ENCODE peak calls at places on chromosomes 11 and 22, in six cellular contexts. P, N, G, M, Y and O are unnamed samples.
A peak's percentile ranks its signal among the peaks of the same experiment; 100 is the strongest.

GRCh38 chr11:123976770-123977560 is 616 bp downstream of the OR10S1 start:
- ATAC-seq in G (no peak), P (no peak), M (no peak), Y (no peak), N (no peak), O (no peak)

GRCh38 chr11:115524572-115524971 is 20.4 kb upstream of the CADM1 start:
- ATAC-seq in N (no peak), M (no peak), Y (no peak), P (no peak), G (no peak), O (no peak)

GRCh38 chr11:128530119-128531091 is 57.0 kb downstream of the ETS1 start:
- ATAC-seq in M (no peak), N (peak; percentile 90), G (no peak), P (no peak), Y (no peak), O (peak; percentile 86)

GRCh38 chr11:94147433-94147845 is 18.8 kb downstream of the PANX1 start:
- ATAC-seq in Y (no peak), P (peak; percentile 92), M (no peak), G (peak; percentile 82), N (no peak), O (no peak)

GRCh38 chr22:36056980-36057379 is 28.4 kb upstream of the RBFOX2 start:
- ATAC-seq in Y (no peak), N (peak; percentile 78), G (no peak), M (no peak), P (no peak), O (peak; percentile 29)

GRCh38 chr11:19370100-19370861 is 129.5 kb upstream of the E2F8 start:
- ATAC-seq in Y (no peak), P (no peak), G (no peak), M (no peak), N (peak; percentile 73), O (no peak)

GRCh38 chr11:11420512-11420911 is 67.5 kb upstream of the CSNK2A3 start:
- ATAC-seq in P (no peak), G (no peak), M (no peak), Y (no peak), N (no peak), O (no peak)

GRCh38 chr22:28414017-28414416 is 265.6 kb downstream of the TTC28 start:
- ATAC-seq in Y (no peak), M (no peak), N (no peak), G (no peak), P (no peak), O (no peak)

GRCh38 chr11:1838077-1838425 is 730 bp upstream of the TNNI2 start:
- ATAC-seq in N (no peak), P (no peak), Y (peak; percentile 2), G (peak; percentile 9), M (no peak), O (no peak)

GRCh38 chr11:82355313-82355823 is 378.3 kb downstream of the FAM181B start:
- ATAC-seq in N (no peak), M (no peak), P (no peak), Y (no peak), G (no peak), O (no peak)

GRCh38 chr11:2190670-2191471 is 19.3 kb upstream of the TH start:
- ATAC-seq in G (peak; percentile 14), N (no peak), M (no peak), Y (no peak), P (no peak), O (no peak)

GRCh38 chr22:37624017-37624365 is 15.4 kb downstream of the GGA1 start:
- ATAC-seq in G (no peak), Y (no peak), N (no peak), P (no peak), M (no peak), O (no peak)

GRCh38 chr11:69704508-69705245 is 855 bp upstream of the FGF19 start:
- ATAC-seq in N (no peak), P (no peak), Y (peak; percentile 81), M (peak; percentile 62), G (no peak), O (peak; percentile 70)

GRCh38 chr11:64834723-64835615 is 9.5 kb downstream of the CDC42BPG start:
- ATAC-seq in M (peak; percentile 97), N (peak; percentile 96), P (no peak), Y (peak; percentile 89), G (no peak), O (peak; percentile 91)

GRCh38 chr11:16958833-16959232 is 55.4 kb downstream of the PLEKHA7 start:
- ATAC-seq in N (no peak), P (no peak), G (no peak), M (no peak), Y (no peak), O (no peak)